ENCODE peak calls at places on chromosomes 13 and 19, in ten cellular contexts. G is body of pancreas; K is neuronal stem cell; V is GM20000; T is cardiac fibroblast; F is fibroblast of the conjunctiva; M is activated CD8-positive, alpha-beta T cell treated with anti-CD3 and anti-CD28 coated beads for 36 hours; A is NCI-H1417; Z is A549; P is esophagus squamous epithelium. D is an unnamed sample.

GRCh38 chr19:17294051-17294891 is 9.0 kb downstream of the ABHD8 start:
- DNase-seq in G (no peak), K (no peak), V (peak), T (peak), F (no peak), M (peak), A (no peak), Z (peak), P (no peak), D (no peak)

GRCh38 chr13:47112205-47112896 is 215.5 kb upstream of the HTR2A start:
- DNase-seq in G (no peak), K (peak), V (no peak), T (peak), F (no peak), M (no peak), A (no peak), Z (no peak), P (no peak), D (no peak)

GRCh38 chr19:56955637-56956216 is 115.2 kb upstream of the PEG3 start:
- DNase-seq in G (no peak), K (no peak), V (no peak), T (no peak), F (no peak), M (no peak), A (no peak), Z (no peak), P (no peak), D (no peak)

GRCh38 chr19:17553256-17553655 is 2.2 kb upstream of the COLGALT1 start:
- DNase-seq in G (peak), K (no peak), V (no peak), T (peak), F (peak), M (no peak), A (no peak), Z (no peak), P (no peak), D (no peak)

GRCh38 chr19:11560404-11560988 is 1.5 kb upstream of the ELOF1 start:
- DNase-seq in G (peak), K (peak), V (peak), T (peak), F (peak), M (peak), A (peak), Z (no peak), P (no peak), D (peak)

GRCh38 chr13:109256866-109257760 is 529.3 kb downstream of the IRS2 start:
- DNase-seq in G (peak), K (no peak), V (no peak), T (peak), F (peak), M (no peak), A (peak), Z (peak), P (no peak), D (no peak)

GRCh38 chr19:30228113-30228725 is 144.0 kb upstream of the ZNF536 start:
- DNase-seq in G (no peak), K (no peak), V (no peak), T (no peak), F (no peak), M (peak), A (no peak), Z (no peak), P (no peak), D (no peak)

GRCh38 chr19:46610851-46611770 is 10.0 kb downstream of the CALM3 start:
- DNase-seq in G (no peak), K (no peak), V (peak), T (no peak), F (no peak), M (peak), A (no peak), Z (no peak), P (no peak), D (no peak)

GRCh38 chr13:113547248-113547971 is 37.1 kb upstream of the TFDP1 start:
- DNase-seq in G (no peak), K (no peak), V (no peak), T (peak), F (no peak), M (no peak), A (no peak), Z (no peak), P (no peak), D (no peak)

GRCh38 chr19:38850976-38851621 is 1.3 kb upstream of the HNRNPL start:
- DNase-seq in G (peak), K (peak), V (no peak), T (no peak), F (no peak), M (peak), A (no peak), Z (no peak), P (no peak), D (no peak)

GRCh38 chr19:2716722-2717637 is 4.2 kb downstream of the DIRAS1 start:
- DNase-seq in G (no peak), K (no peak), V (no peak), T (no peak), F (no peak), M (no peak), A (no peak), Z (no peak), P (no peak), D (no peak)

GRCh38 chr19:50899549-50899948 is 11.6 kb downstream of the KLK4 start:
- DNase-seq in G (no peak), K (no peak), V (no peak), T (no peak), F (no peak), M (no peak), A (no peak), Z (no peak), P (no peak), D (no peak)

GRCh38 chr19:1445185-1445931 is 4.6 kb upstream of the APC2 start:
- DNase-seq in G (peak), K (peak), V (peak), T (peak), F (no peak), M (peak), A (peak), Z (peak), P (no peak), D (peak)

GRCh38 chr13:24052547-24052981 is 108.0 kb upstream of the SPATA13 start:
- DNase-seq in G (no peak), K (no peak), V (no peak), T (no peak), F (no peak), M (no peak), A (no peak), Z (no peak), P (no peak), D (no peak)